ENCODE peak calls at places on chromosomes 12 and 14, in six cellular contexts. J is endothelial cell of umbilical vein, P is ovary, R is A549, I is sigmoid colon, N is HCT116. D is an unnamed sample.
A peak's percentile ranks its signal among the peaks of the same experiment; 100 is the strongest.

GRCh38 chr12:32390572-32391219 is 8.7 kb upstream of the FGD4 start:
- DNase-seq in R (no peak), I (no peak), P (peak; percentile 64), N (no peak), J (peak; percentile 14), D (no peak)

GRCh38 chr12:10065241-10065640 is 33.5 kb downstream of the CLEC1A start:
- DNase-seq in I (no peak), N (no peak), P (no peak), R (no peak), J (no peak), D (no peak)

GRCh38 chr12:39931857-39932256 is 174.0 kb downstream of the SLC2A13 start:
- DNase-seq in R (no peak), N (no peak), I (no peak), J (no peak), P (no peak), D (no peak)

GRCh38 chr14:45212231-45212630 is 40.8 kb downstream of the MIS18BP1 start:
- DNase-seq in R (no peak), N (no peak), I (no peak), J (no peak), P (no peak), D (no peak)

GRCh38 chr12:132633398-132633797 is 14.8 kb downstream of the P2RX2 start:
- DNase-seq in J (no peak), R (no peak), P (no peak), N (no peak), I (peak; percentile 35), D (no peak)

GRCh38 chr12:59446156-59446555 is 149.7 kb upstream of the SLC16A7 start:
- DNase-seq in P (no peak), R (no peak), I (no peak), J (no peak), N (no peak), D (no peak)

GRCh38 chr14:69191340-69192111 is at the start of gene EXD2:
- DNase-seq in R (peak; percentile 97), I (peak; percentile 94), P (peak; percentile 86), N (peak; percentile 91), J (peak; percentile 65), D (peak; percentile 75)

GRCh38 chr12:29050503-29050902 is 98.6 kb upstream of the FAR2 start:
- DNase-seq in N (no peak), I (no peak), R (no peak), P (no peak), J (no peak), D (no peak)

GRCh38 chr14:74601982-74602381 is 10.1 kb downstream of the LTBP2 start:
- DNase-seq in R (no peak), P (no peak), I (no peak), N (no peak), J (no peak), D (no peak)

GRCh38 chr12:23949212-23950010 is at the start of gene SOX5:
- DNase-seq in R (no peak), J (peak; percentile 49), P (peak; percentile 27), I (peak; percentile 70), N (no peak), D (peak; percentile 28)

GRCh38 chr12:124482567-124482893 is 84.9 kb downstream of the NCOR2 start:
- DNase-seq in J (no peak), R (no peak), N (no peak), P (no peak), I (no peak), D (no peak)

GRCh38 chr12:51009038-51009437 is 17.1 kb downstream of the SLC11A2 start:
- DNase-seq in P (no peak), J (no peak), R (no peak), I (peak; percentile 83), N (no peak), D (peak; percentile 28)

GRCh38 chr12:46831335-46832083 is 5.7 kb upstream of the SLC38A4 start:
- DNase-seq in N (no peak), P (no peak), R (no peak), J (no peak), I (no peak), D (no peak)

GRCh38 chr14:85587152-85587697 is 57.3 kb downstream of the FLRT2 start:
- DNase-seq in N (no peak), J (no peak), R (no peak), I (no peak), P (no peak), D (no peak)

GRCh38 chr12:89883630-89884364 is 175.2 kb upstream of the ATP2B1 start:
- DNase-seq in R (no peak), I (no peak), N (no peak), P (no peak), J (peak; percentile 65), D (no peak)

GRCh38 chr14:85319101-85319500 is 210.8 kb upstream of the FLRT2 start:
- DNase-seq in P (no peak), J (no peak), R (no peak), N (no peak), I (no peak), D (no peak)

GRCh38 chr12:121782616-121782966 is 10.9 kb downstream of the RHOF start:
- DNase-seq in N (no peak), R (no peak), J (no peak), P (no peak), I (no peak), D (no peak)

GRCh38 chr12:42666671-42667243 is 77.2 kb upstream of the PRICKLE1 start:
- DNase-seq in I (no peak), N (no peak), P (no peak), R (no peak), J (no peak), D (no peak)

GRCh38 chr12:19191563-19191962 is 62.0 kb downstream of the PLEKHA5 start:
- DNase-seq in R (no peak), I (no peak), N (no peak), P (no peak), J (no peak), D (no peak)

GRCh38 chr14:22174412-22174811 is 414.6 kb downstream of the DAD1 start:
- DNase-seq in N (no peak), I (no peak), P (no peak), R (no peak), J (no peak), D (no peak)

GRCh38 chr14:95068521-95068920 is 88.8 kb downstream of the DICER1 start:
- DNase-seq in P (no peak), N (no peak), R (no peak), I (peak; percentile 29), J (no peak), D (no peak)

GRCh38 chr12:32016680-32017482 is 57.7 kb downstream of the RESF1 start:
- DNase-seq in I (no peak), N (no peak), J (no peak), R (no peak), P (no peak), D (no peak)

GRCh38 chr14:25953532-25954144 is 644.2 kb downstream of the NOVA1 start:
- DNase-seq in J (peak; percentile 91), R (no peak), N (no peak), P (peak; percentile 17), I (peak; percentile 86), D (peak; percentile 36)

GRCh38 chr14:90603336-90603735 is 206.5 kb downstream of the CALM1 start:
- DNase-seq in P (no peak), R (no peak), I (no peak), N (no peak), J (peak; percentile 72), D (no peak)

GRCh38 chr14:90607141-90607540 is 209.1 kb downstream of the TTC7B start:
- DNase-seq in N (no peak), P (no peak), I (peak; percentile 60), R (no peak), J (no peak), D (no peak)

GRCh38 chr14:90606434-90606833 is 209.6 kb downstream of the CALM1 start:
- DNase-seq in J (no peak), N (no peak), I (no peak), P (no peak), R (no peak), D (no peak)

GRCh38 chr14:90604356-90604755 is 207.5 kb downstream of the CALM1 start:
- DNase-seq in N (no peak), P (no peak), J (peak; percentile 13), I (peak; percentile 26), R (no peak), D (no peak)

GRCh38 chr14:90605430-90605829 is 208.6 kb downstream of the CALM1 start:
- DNase-seq in P (no peak), I (no peak), N (no peak), R (no peak), J (no peak), D (no peak)
- H3K4me1 ChIP-seq in P (no peaks in the 10 kb centered on the region), I (peaks cover 23% of the 10 kb centered on the region), N (no peaks in the 10 kb centered on the region), R (no peaks in the 10 kb centered on the region), J (peaks cover 3% of the 10 kb centered on the region), D (no peaks in the 10 kb centered on the region)

DNA sequence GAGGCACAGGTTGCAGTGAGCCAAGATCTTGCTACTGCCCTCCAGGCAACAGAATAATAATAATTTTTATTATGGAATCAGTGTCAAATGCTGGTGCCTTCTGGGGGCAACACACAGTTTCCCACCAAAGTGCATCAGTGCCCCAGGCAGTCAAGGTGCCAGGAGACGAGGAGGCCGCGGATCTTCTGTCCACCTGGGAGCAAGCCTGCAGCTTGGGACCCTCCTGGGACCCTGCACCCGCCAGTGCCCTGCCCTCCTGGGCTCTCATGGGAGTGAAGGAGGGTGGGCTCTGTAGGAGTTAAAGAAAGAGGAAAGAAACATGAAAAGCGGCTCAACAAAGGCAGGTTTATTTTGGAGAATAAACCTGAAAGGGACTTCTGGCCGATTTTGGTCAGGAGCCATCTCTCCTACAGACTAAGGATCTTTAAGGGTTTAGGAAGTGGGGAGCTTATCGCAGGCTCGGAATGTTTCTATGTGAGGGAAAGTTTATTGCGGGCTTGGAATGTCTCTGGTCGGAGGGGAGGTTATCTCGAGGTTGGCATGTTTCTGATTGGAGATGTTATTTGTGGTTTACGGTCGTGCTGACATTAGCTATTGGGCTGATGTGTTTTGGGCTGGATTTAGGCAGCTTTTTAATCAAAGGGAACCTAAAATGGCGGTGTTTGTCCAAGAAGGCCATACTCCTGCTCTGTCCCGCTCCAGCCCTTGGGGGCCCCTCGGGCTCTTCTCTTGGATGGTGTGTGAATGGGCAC is 1.1 kb upstream of the ASPG start:
- DNase-seq in I (no peak), R (no peak), P (peak; percentile 26), J (no peak), N (no peak), D (no peak)
- H3K4me3 ChIP-seq in I (no peak overlapping the region), R (no peak overlapping the region), P (no peak overlapping the region), J (no peak overlapping the region), N (no peak overlapping the region), D (no peak overlapping the region)

GRCh38 chr14:102074415-102074964 is 12.4 kb downstream of the HSP90AA1 start:
- DNase-seq in P (no peak), I (no peak), R (no peak), N (no peak), J (no peak), D (no peak)
- TF ChIP-seq POLR2A in P (no peak), I (no peak), R (no peak), N (no peak), J (no peak), D (no peak)

DNA sequence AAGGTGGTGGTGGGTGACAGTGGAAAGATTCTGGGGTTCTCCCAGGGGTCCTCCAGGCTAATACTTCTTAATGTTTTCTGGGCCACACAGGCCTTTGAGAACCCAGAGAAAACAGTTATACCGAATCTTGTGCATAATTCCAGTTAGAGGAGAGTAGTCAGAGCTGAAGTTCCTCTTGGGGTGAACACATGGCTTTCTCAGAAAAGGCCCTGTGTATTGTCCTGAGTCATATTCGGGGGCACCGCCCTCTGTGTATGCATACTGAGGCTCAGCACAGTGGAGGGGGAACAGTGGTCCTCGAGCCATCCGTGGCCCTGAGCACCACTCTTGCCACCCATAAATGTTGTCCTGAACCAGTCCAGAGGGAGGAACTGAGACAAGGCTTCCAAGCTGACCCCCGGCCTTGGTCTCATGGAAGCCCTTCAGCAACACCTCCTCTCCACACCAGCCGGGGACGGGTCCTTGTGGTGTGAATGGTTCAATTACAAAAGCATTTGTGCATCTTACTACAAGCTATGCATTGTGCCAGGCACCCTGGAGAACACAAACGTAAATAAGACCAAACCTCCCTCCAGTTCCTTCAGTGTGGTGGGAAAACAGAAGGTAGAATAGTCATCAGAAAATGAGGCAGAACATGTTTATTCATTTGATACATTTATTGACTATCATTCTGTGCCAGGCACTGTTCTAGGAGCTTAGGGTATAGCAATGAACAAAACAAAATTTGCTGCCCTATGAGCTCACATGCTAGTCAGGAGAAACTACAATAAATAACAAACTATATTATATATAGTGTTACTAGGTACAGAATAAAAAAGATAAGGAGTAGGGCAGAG is 9.9 kb downstream of the DHRS2 start:
- DNase-seq in J (no peak), P (no peak), I (no peak), R (no peak), N (no peak), D (no peak)
- H3K4me1 ChIP-seq in J (no peaks in the 10 kb centered on the region), P (peaks cover 10% of the 10 kb centered on the region), I (peaks cover 5% of the 10 kb centered on the region), R (peaks cover 10% of the 10 kb centered on the region), N (peaks cover 16% of the 10 kb centered on the region), D (no peaks in the 10 kb centered on the region)

D was measured in tibial nerve.